ENCODE peak calls at places on chromosomes 3 and 15, in six cellular contexts. One of them, this sample, is unnamed.
A peak's percentile ranks its signal among the peaks of the same experiment; 100 is the strongest.

GRCh38 chr15:43225201-43225949 is 4.6 kb upstream of the EPB42 start:
- DNase-seq in substantia nigra: no peak
- DNase-seq in NCI-H774: peak; percentile 59
- DNase-seq in OCI-LY7: peak; percentile 60
- DNase-seq in HEK293T: peak; percentile 30
- DNase-seq in activated CD4-positive, alpha-beta T cell treated with anti-CD3 and anti-CD28 coated beads, Interleukin-2, amount 50 U/mL, for 1 hour: peak; percentile 10
- DNase-seq in this sample: peak; percentile 36

GRCh38 chr3:184710870-184711365 is 946 bp downstream of the MAGEF1 start:
- DNase-seq in NCI-H774: no peak
- DNase-seq in OCI-LY7: peak; percentile 74
- DNase-seq in activated CD4-positive, alpha-beta T cell treated with anti-CD3 and anti-CD28 coated beads, Interleukin-2, amount 50 U/mL, for 1 hour: peak; percentile 10
- DNase-seq in substantia nigra: no peak
- DNase-seq in HEK293T: no peak
- DNase-seq in this sample: peak; percentile 29

GRCh38 chr15:85296615-85297402 is 83.6 kb upstream of the AKAP13 start:
- DNase-seq in substantia nigra: no peak
- DNase-seq in OCI-LY7: peak; percentile 91
- DNase-seq in NCI-H774: peak; percentile 75
- DNase-seq in HEK293T: peak; percentile 75
- DNase-seq in activated CD4-positive, alpha-beta T cell treated with anti-CD3 and anti-CD28 coated beads, Interleukin-2, amount 50 U/mL, for 1 hour: peak; percentile 61
- DNase-seq in this sample: peak; percentile 75

GRCh38 chr3:4529901-4530588 is 36.9 kb downstream of the ITPR1 start:
- DNase-seq in NCI-H774: no peak
- DNase-seq in substantia nigra: no peak
- DNase-seq in OCI-LY7: no peak
- DNase-seq in activated CD4-positive, alpha-beta T cell treated with anti-CD3 and anti-CD28 coated beads, Interleukin-2, amount 50 U/mL, for 1 hour: no peak
- DNase-seq in HEK293T: no peak
- DNase-seq in this sample: no peak

GRCh38 chr3:49554639-49555265 is 475 bp downstream of the BSN start:
- DNase-seq in NCI-H774: no peak
- DNase-seq in OCI-LY7: peak; percentile 63
- DNase-seq in substantia nigra: no peak
- DNase-seq in HEK293T: no peak
- DNase-seq in activated CD4-positive, alpha-beta T cell treated with anti-CD3 and anti-CD28 coated beads, Interleukin-2, amount 50 U/mL, for 1 hour: peak; percentile 51
- DNase-seq in this sample: peak; percentile 65

GRCh38 chr3:24222165-24222805 is 272.4 kb downstream of the THRB start:
- DNase-seq in HEK293T: no peak
- DNase-seq in substantia nigra: no peak
- DNase-seq in NCI-H774: no peak
- DNase-seq in OCI-LY7: no peak
- DNase-seq in activated CD4-positive, alpha-beta T cell treated with anti-CD3 and anti-CD28 coated beads, Interleukin-2, amount 50 U/mL, for 1 hour: no peak
- DNase-seq in this sample: no peak

GRCh38 chr3:79521221-79521848 is 246.5 kb downstream of the ROBO1 start:
- DNase-seq in substantia nigra: no peak
- DNase-seq in HEK293T: peak; percentile 35
- DNase-seq in activated CD4-positive, alpha-beta T cell treated with anti-CD3 and anti-CD28 coated beads, Interleukin-2, amount 50 U/mL, for 1 hour: no peak
- DNase-seq in NCI-H774: peak; percentile 13
- DNase-seq in OCI-LY7: peak; percentile 39
- DNase-seq in this sample: peak; percentile 2

GRCh38 chr3:85255954-85256353 is 297.2 kb downstream of the CADM2 start:
- DNase-seq in substantia nigra: no peak
- DNase-seq in NCI-H774: no peak
- DNase-seq in HEK293T: peak; percentile 4
- DNase-seq in activated CD4-positive, alpha-beta T cell treated with anti-CD3 and anti-CD28 coated beads, Interleukin-2, amount 50 U/mL, for 1 hour: no peak
- DNase-seq in OCI-LY7: no peak
- DNase-seq in this sample: no peak

GRCh38 chr3:41898631-41899030 is 63.3 kb downstream of the ULK4 start:
- DNase-seq in NCI-H774: no peak
- DNase-seq in OCI-LY7: no peak
- DNase-seq in substantia nigra: no peak
- DNase-seq in activated CD4-positive, alpha-beta T cell treated with anti-CD3 and anti-CD28 coated beads, Interleukin-2, amount 50 U/mL, for 1 hour: no peak
- DNase-seq in HEK293T: no peak
- DNase-seq in this sample: no peak

GRCh38 chr3:45665101-45665572 is 24.1 kb upstream of the SACM1L start:
- DNase-seq in substantia nigra: no peak
- DNase-seq in HEK293T: peak; percentile 46
- DNase-seq in activated CD4-positive, alpha-beta T cell treated with anti-CD3 and anti-CD28 coated beads, Interleukin-2, amount 50 U/mL, for 1 hour: peak; percentile 55
- DNase-seq in NCI-H774: no peak
- DNase-seq in OCI-LY7: peak; percentile 76
- DNase-seq in this sample: peak; percentile 46

GRCh38 chr3:172711457-172711800 is 562 bp upstream of the NCEH1 start:
- DNase-seq in OCI-LY7: peak; percentile 62
- DNase-seq in HEK293T: peak; percentile 17
- DNase-seq in activated CD4-positive, alpha-beta T cell treated with anti-CD3 and anti-CD28 coated beads, Interleukin-2, amount 50 U/mL, for 1 hour: no peak
- DNase-seq in substantia nigra: no peak
- DNase-seq in NCI-H774: peak; percentile 34
- DNase-seq in this sample: no peak

GRCh38 chr3:101077361-101078011 is 84.3 kb upstream of the ABI3BP start:
- DNase-seq in OCI-LY7: no peak
- DNase-seq in activated CD4-positive, alpha-beta T cell treated with anti-CD3 and anti-CD28 coated beads, Interleukin-2, amount 50 U/mL, for 1 hour: no peak
- DNase-seq in substantia nigra: no peak
- DNase-seq in HEK293T: no peak
- DNase-seq in NCI-H774: no peak
- DNase-seq in this sample: no peak

This sample was measured in activated naive CD8-positive, alpha-beta T cell treated with anti-CD3 and anti-CD28 coated beads, Interleukin-2, amount 50 U/mL, for 24 hours.